ENCODE peak calls at places on chromosomes 5 and 9, in nine cellular contexts. One of them, this sample, is unnamed.

GRCh38 chr5:142472306-142472951 is 147.6 kb upstream of the SPRY4 start:
- DNase-seq in HCT116: peak; percentile 97
- DNase-seq in OCI-LY7: no peak
- DNase-seq in PC-3: peak; percentile 89
- DNase-seq in SK-N-SH: no peak
- DNase-seq in MM.1S: no peak
- DNase-seq in hepatocyte: peak; percentile 21
- DNase-seq in neural progenitor cell: no peak
- DNase-seq in GM23338: no peak
- DNase-seq in this sample: peak; percentile 98

GRCh38 chr5:80231243-80231642 is 24.6 kb downstream of the SERINC5 start:
- DNase-seq in GM23338: no peak
- DNase-seq in HCT116: no peak
- DNase-seq in OCI-LY7: no peak
- DNase-seq in SK-N-SH: no peak
- DNase-seq in hepatocyte: no peak
- DNase-seq in PC-3: peak; percentile 71
- DNase-seq in MM.1S: no peak
- DNase-seq in neural progenitor cell: no peak
- DNase-seq in this sample: peak; percentile 81

GRCh38 chr9:32644698-32645097 is 9.2 kb upstream of the TAF1L start:
- DNase-seq in HCT116: no peak
- DNase-seq in PC-3: peak; percentile 86
- DNase-seq in neural progenitor cell: no peak
- DNase-seq in SK-N-SH: no peak
- DNase-seq in MM.1S: no peak
- DNase-seq in hepatocyte: peak; percentile 45
- DNase-seq in OCI-LY7: no peak
- DNase-seq in GM23338: no peak
- DNase-seq in this sample: peak; percentile 90

GRCh38 chr9:130377612-130378011 is 67.1 kb upstream of the ASS1 start:
- DNase-seq in HCT116: no peak
- DNase-seq in neural progenitor cell: no peak
- DNase-seq in hepatocyte: no peak
- DNase-seq in PC-3: no peak
- DNase-seq in GM23338: no peak
- DNase-seq in MM.1S: no peak
- DNase-seq in OCI-LY7: no peak
- DNase-seq in SK-N-SH: no peak
- DNase-seq in this sample: no peak

GRCh38 chr9:85425153-85425611 is 316.6 kb downstream of the AGTPBP1 start:
- DNase-seq in neural progenitor cell: peak; percentile 84
- DNase-seq in GM23338: peak; percentile 95
- DNase-seq in MM.1S: peak; percentile 51
- DNase-seq in PC-3: peak; percentile 75
- DNase-seq in OCI-LY7: peak; percentile 47
- DNase-seq in hepatocyte: peak; percentile 83
- DNase-seq in HCT116: peak; percentile 69
- DNase-seq in SK-N-SH: peak; percentile 77
- DNase-seq in this sample: peak; percentile 67

GRCh38 chr5:59002162-59002825 is 419.4 kb downstream of the RAB3C start:
- DNase-seq in HCT116: no peak
- DNase-seq in hepatocyte: no peak
- DNase-seq in neural progenitor cell: no peak
- DNase-seq in MM.1S: no peak
- DNase-seq in OCI-LY7: no peak
- DNase-seq in SK-N-SH: no peak
- DNase-seq in GM23338: no peak
- DNase-seq in PC-3: no peak
- DNase-seq in this sample: no peak

GRCh38 chr5:139746691-139747582 is 48.7 kb upstream of the PSD2 start:
- DNase-seq in MM.1S: no peak
- DNase-seq in HCT116: no peak
- DNase-seq in OCI-LY7: peak; percentile 68
- DNase-seq in neural progenitor cell: no peak
- DNase-seq in hepatocyte: peak; percentile 74
- DNase-seq in PC-3: no peak
- DNase-seq in SK-N-SH: peak; percentile 74
- DNase-seq in GM23338: peak; percentile 70
- DNase-seq in this sample: peak; percentile 65

GRCh38 chr5:142245776-142246175 is 79.0 kb downstream of the SPRY4 start:
- DNase-seq in SK-N-SH: no peak
- DNase-seq in HCT116: no peak
- DNase-seq in OCI-LY7: no peak
- DNase-seq in MM.1S: no peak
- DNase-seq in PC-3: no peak
- DNase-seq in hepatocyte: no peak
- DNase-seq in GM23338: peak; percentile 32
- DNase-seq in neural progenitor cell: peak; percentile 54
- DNase-seq in this sample: peak; percentile 22

GRCh38 chr5:60463179-60463868 is 236.6 kb downstream of the DEPDC1B start:
- DNase-seq in SK-N-SH: no peak
- DNase-seq in hepatocyte: peak; percentile 55
- DNase-seq in GM23338: no peak
- DNase-seq in MM.1S: no peak
- DNase-seq in OCI-LY7: no peak
- DNase-seq in PC-3: no peak
- DNase-seq in neural progenitor cell: no peak
- DNase-seq in HCT116: no peak
- DNase-seq in this sample: no peak

GRCh38 chr5:88398316-88398715 is 129.7 kb upstream of the TMEM161B start:
- DNase-seq in neural progenitor cell: no peak
- DNase-seq in OCI-LY7: no peak
- DNase-seq in HCT116: no peak
- DNase-seq in GM23338: no peak
- DNase-seq in SK-N-SH: no peak
- DNase-seq in MM.1S: no peak
- DNase-seq in PC-3: no peak
- DNase-seq in hepatocyte: no peak
- DNase-seq in this sample: no peak

GRCh38 chr5:36403601-36404311 is 102.1 kb upstream of the RANBP3L start:
- DNase-seq in SK-N-SH: no peak
- DNase-seq in HCT116: no peak
- DNase-seq in MM.1S: no peak
- DNase-seq in hepatocyte: no peak
- DNase-seq in OCI-LY7: no peak
- DNase-seq in GM23338: no peak
- DNase-seq in PC-3: no peak
- DNase-seq in neural progenitor cell: no peak
- DNase-seq in this sample: peak; percentile 97

GRCh38 chr9:33850267-33850629 is 33.3 kb downstream of the UBE2R2 start:
- DNase-seq in hepatocyte: no peak
- DNase-seq in neural progenitor cell: no peak
- DNase-seq in MM.1S: no peak
- DNase-seq in SK-N-SH: no peak
- DNase-seq in OCI-LY7: no peak
- DNase-seq in HCT116: no peak
- DNase-seq in PC-3: no peak
- DNase-seq in GM23338: no peak
- DNase-seq in this sample: no peak

GRCh38 chr5:36741138-36741537 is 134.7 kb downstream of the SLC1A3 start:
- DNase-seq in PC-3: no peak
- DNase-seq in GM23338: no peak
- DNase-seq in SK-N-SH: no peak
- DNase-seq in OCI-LY7: no peak
- DNase-seq in neural progenitor cell: no peak
- DNase-seq in MM.1S: no peak
- DNase-seq in hepatocyte: no peak
- DNase-seq in HCT116: no peak
- DNase-seq in this sample: no peak

GRCh38 chr5:109516385-109516784 is 106.6 kb upstream of the PJA2 start:
- DNase-seq in GM23338: no peak
- DNase-seq in SK-N-SH: no peak
- DNase-seq in PC-3: peak; percentile 45
- DNase-seq in OCI-LY7: no peak
- DNase-seq in HCT116: no peak
- DNase-seq in neural progenitor cell: no peak
- DNase-seq in MM.1S: no peak
- DNase-seq in hepatocyte: no peak
- DNase-seq in this sample: peak; percentile 82

GRCh38 chr9:127690735-127691134 is 16.1 kb upstream of the CFAP157 start:
- DNase-seq in HCT116: no peak
- DNase-seq in MM.1S: no peak
- DNase-seq in GM23338: no peak
- DNase-seq in hepatocyte: no peak
- DNase-seq in PC-3: no peak
- DNase-seq in neural progenitor cell: no peak
- DNase-seq in SK-N-SH: no peak
- DNase-seq in OCI-LY7: no peak
- DNase-seq in this sample: no peak

GRCh38 chr9:98488578-98489312 is 220.0 kb downstream of the GABBR2 start:
- DNase-seq in MM.1S: no peak
- DNase-seq in GM23338: peak; percentile 40
- DNase-seq in PC-3: peak; percentile 56
- DNase-seq in hepatocyte: peak; percentile 40
- DNase-seq in neural progenitor cell: no peak
- DNase-seq in SK-N-SH: no peak
- DNase-seq in OCI-LY7: no peak
- DNase-seq in HCT116: no peak
- DNase-seq in this sample: peak; percentile 98

GRCh38 chr9:89226076-89226475 is 47.5 kb upstream of the SHC3 start:
- DNase-seq in neural progenitor cell: peak; percentile 89
- DNase-seq in MM.1S: no peak
- DNase-seq in GM23338: peak; percentile 83
- DNase-seq in PC-3: no peak
- DNase-seq in OCI-LY7: no peak
- DNase-seq in hepatocyte: peak; percentile 43
- DNase-seq in SK-N-SH: peak; percentile 72
- DNase-seq in HCT116: no peak
- DNase-seq in this sample: peak; percentile 18

GRCh38 chr5:79974896-79975295 is 16.2 kb downstream of the MTX3 start:
- DNase-seq in OCI-LY7: no peak
- DNase-seq in HCT116: peak; percentile 40
- DNase-seq in hepatocyte: no peak
- DNase-seq in GM23338: no peak
- DNase-seq in neural progenitor cell: no peak
- DNase-seq in PC-3: peak; percentile 83
- DNase-seq in MM.1S: no peak
- DNase-seq in SK-N-SH: no peak
- DNase-seq in this sample: peak; percentile 81

GRCh38 chr9:97904725-97905124 is 17.6 kb downstream of the TRMO start:
- DNase-seq in PC-3: no peak
- DNase-seq in OCI-LY7: no peak
- DNase-seq in MM.1S: no peak
- DNase-seq in SK-N-SH: no peak
- DNase-seq in neural progenitor cell: no peak
- DNase-seq in GM23338: no peak
- DNase-seq in hepatocyte: no peak
- DNase-seq in HCT116: no peak
- DNase-seq in this sample: no peak

GRCh38 chr5:176780071-176780850 is 30.1 kb upstream of the UNC5A start:
- DNase-seq in hepatocyte: no peak
- DNase-seq in PC-3: no peak
- DNase-seq in HCT116: no peak
- DNase-seq in MM.1S: no peak
- DNase-seq in OCI-LY7: no peak
- DNase-seq in GM23338: no peak
- DNase-seq in SK-N-SH: no peak
- DNase-seq in neural progenitor cell: no peak
- DNase-seq in this sample: no peak

GRCh38 chr5:135129307-135129706 is 95.3 kb upstream of the PITX1 start:
- DNase-seq in PC-3: no peak
- DNase-seq in SK-N-SH: peak; percentile 39
- DNase-seq in hepatocyte: no peak
- DNase-seq in MM.1S: no peak
- DNase-seq in OCI-LY7: peak; percentile 24
- DNase-seq in neural progenitor cell: no peak
- DNase-seq in GM23338: no peak
- DNase-seq in HCT116: no peak
- DNase-seq in this sample: no peak

GRCh38 chr5:131684051-131684450 is 49.0 kb upstream of the RAPGEF6 start:
- DNase-seq in SK-N-SH: no peak
- DNase-seq in OCI-LY7: no peak
- DNase-seq in GM23338: no peak
- DNase-seq in hepatocyte: no peak
- DNase-seq in neural progenitor cell: no peak
- DNase-seq in HCT116: no peak
- DNase-seq in PC-3: no peak
- DNase-seq in MM.1S: no peak
- DNase-seq in this sample: peak; percentile 19
- TF ChIP-seq EZH2phosphoT487 in SK-N-SH: no peak
- TF ChIP-seq EZH2phosphoT487 in OCI-LY7: no peak
- TF ChIP-seq EZH2phosphoT487 in GM23338: no peak
- TF ChIP-seq EZH2phosphoT487 in hepatocyte: no peak
- TF ChIP-seq EZH2phosphoT487 in neural progenitor cell: no peak
- TF ChIP-seq EZH2phosphoT487 in HCT116: no peak
- TF ChIP-seq EZH2phosphoT487 in PC-3: no peak
- TF ChIP-seq EZH2phosphoT487 in MM.1S: no peak
- TF ChIP-seq EZH2phosphoT487 in this sample: no peak

GRCh38 chr9:117809751-117810150 is 105.5 kb downstream of the TLR4 start:
- DNase-seq in OCI-LY7: no peak
- DNase-seq in GM23338: no peak
- DNase-seq in neural progenitor cell: no peak
- DNase-seq in MM.1S: no peak
- DNase-seq in SK-N-SH: no peak
- DNase-seq in PC-3: no peak
- DNase-seq in hepatocyte: no peak
- DNase-seq in HCT116: no peak
- DNase-seq in this sample: no peak
- TF ChIP-seq EZH2phosphoT487 in OCI-LY7: no peak
- TF ChIP-seq EZH2phosphoT487 in GM23338: no peak
- TF ChIP-seq EZH2phosphoT487 in neural progenitor cell: no peak
- TF ChIP-seq EZH2phosphoT487 in MM.1S: no peak
- TF ChIP-seq EZH2phosphoT487 in SK-N-SH: no peak
- TF ChIP-seq EZH2phosphoT487 in PC-3: no peak
- TF ChIP-seq EZH2phosphoT487 in hepatocyte: no peak
- TF ChIP-seq EZH2phosphoT487 in HCT116: no peak
- TF ChIP-seq EZH2phosphoT487 in this sample: no peak

GRCh38 chr5:19855031-19855430 is 133.0 kb downstream of the CDH18 start:
- DNase-seq in GM23338: no peak
- DNase-seq in PC-3: peak; percentile 46
- DNase-seq in HCT116: no peak
- DNase-seq in OCI-LY7: no peak
- DNase-seq in neural progenitor cell: no peak
- DNase-seq in MM.1S: no peak
- DNase-seq in SK-N-SH: no peak
- DNase-seq in hepatocyte: no peak
- DNase-seq in this sample: peak; percentile 52
- TF ChIP-seq EZH2phosphoT487 in GM23338: no peak
- TF ChIP-seq EZH2phosphoT487 in PC-3: no peak
- TF ChIP-seq EZH2phosphoT487 in HCT116: no peak
- TF ChIP-seq EZH2phosphoT487 in OCI-LY7: no peak
- TF ChIP-seq EZH2phosphoT487 in neural progenitor cell: no peak
- TF ChIP-seq EZH2phosphoT487 in MM.1S: no peak
- TF ChIP-seq EZH2phosphoT487 in SK-N-SH: no peak
- TF ChIP-seq EZH2phosphoT487 in hepatocyte: no peak
- TF ChIP-seq EZH2phosphoT487 in this sample: no peak

DNA sequence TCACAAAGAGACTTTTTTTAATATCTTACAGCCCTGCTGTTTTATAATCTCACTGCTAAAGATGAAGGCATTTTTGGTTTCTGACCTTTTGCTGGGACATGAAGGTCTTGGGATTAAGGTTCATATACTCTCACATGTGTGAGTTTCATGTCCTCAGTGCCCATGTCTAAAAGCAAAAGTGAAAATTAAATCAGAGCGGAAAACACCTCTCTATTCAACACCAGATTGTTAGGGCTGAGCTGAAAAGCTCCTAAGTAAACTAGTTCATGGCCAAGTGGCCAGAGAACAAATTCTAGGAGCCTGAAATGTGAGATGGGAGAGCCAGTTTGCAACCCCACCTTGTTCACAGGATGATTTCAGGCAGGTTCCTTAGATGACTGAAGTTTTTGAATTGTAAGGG is 110.9 kb downstream of the GRIA1 start:
- DNase-seq in PC-3: no peak
- DNase-seq in SK-N-SH: no peak
- DNase-seq in neural progenitor cell: no peak
- DNase-seq in MM.1S: peak; percentile 89
- DNase-seq in OCI-LY7: peak; percentile 74
- DNase-seq in HCT116: no peak
- DNase-seq in GM23338: no peak
- DNase-seq in hepatocyte: no peak
- DNase-seq in this sample: no peak
- TF ChIP-seq EZH2phosphoT487 in PC-3: no peak
- TF ChIP-seq EZH2phosphoT487 in SK-N-SH: no peak
- TF ChIP-seq EZH2phosphoT487 in neural progenitor cell: no peak
- TF ChIP-seq EZH2phosphoT487 in MM.1S: no peak
- TF ChIP-seq EZH2phosphoT487 in OCI-LY7: no peak
- TF ChIP-seq EZH2phosphoT487 in HCT116: no peak
- TF ChIP-seq EZH2phosphoT487 in GM23338: no peak
- TF ChIP-seq EZH2phosphoT487 in hepatocyte: no peak
- TF ChIP-seq EZH2phosphoT487 in this sample: no peak